ENCODE peak calls at places on chromosomes 1 and 21, in eight cellular contexts. I is esophagus squamous epithelium; F is CD8-positive, alpha-beta memory T cell; E is psoas muscle; Z is small intestine; N is aorta; S is MM.1S; W is GM23338. K is an unnamed sample.
A peak's percentile ranks its signal among the peaks of the same experiment; 100 is the strongest.

GRCh38 chr21:39504230-39504629 is 52.5 kb downstream of the SH3BGR start:
- DNase-seq in I (no peak), F (no peak), E (no peak), Z (no peak), N (no peak), S (no peak), W (no peak), K (peak; percentile 72)

GRCh38 chr1:32071758-32072621 is 749 bp upstream of the TMEM39B start:
- DNase-seq in I (no peak), F (no peak), E (no peak), Z (no peak), N (no peak), S (no peak), W (peak; percentile 32), K (no peak)

GRCh38 chr1:185804206-185804605 is 70.0 kb downstream of the HMCN1 start:
- DNase-seq in I (no peak), F (no peak), E (no peak), Z (no peak), N (no peak), S (no peak), W (no peak), K (no peak)

GRCh38 chr1:206048582-206048981 is 4.4 kb upstream of the RHEX start:
- DNase-seq in I (no peak), F (no peak), E (no peak), Z (peak; percentile 94), N (peak; percentile 60), S (no peak), W (peak; percentile 39), K (peak; percentile 67)

GRCh38 chr1:25702101-25702775 is 85.6 kb downstream of the MAN1C1 start:
- DNase-seq in I (no peak), F (no peak), E (no peak), Z (no peak), N (no peak), S (no peak), W (peak; percentile 86), K (no peak)

GRCh38 chr1:71587961-71588360 is 507.1 kb upstream of the ZRANB2 start:
- DNase-seq in I (no peak), F (no peak), E (no peak), Z (no peak), N (no peak), S (peak; percentile 32), W (peak; percentile 15), K (no peak)

GRCh38 chr1:198165927-198166647 is 9.3 kb downstream of the NEK7 start:
- DNase-seq in I (no peak), F (peak; percentile 65), E (no peak), Z (peak; percentile 76), N (no peak), S (no peak), W (no peak), K (no peak)

GRCh38 chr1:211643324-211644212 is 31.9 kb downstream of the NEK2 start:
- DNase-seq in I (no peak), F (peak; percentile 30), E (no peak), Z (peak; percentile 80), N (peak; percentile 83), S (no peak), W (no peak), K (peak; percentile 85)

GRCh38 chr21:10272216-10272615 is 249.2 kb upstream of the TPTE start:
- DNase-seq in I (no peak), F (no peak), E (peak; percentile 1), Z (peak; percentile 32), N (peak; percentile 11), S (no peak), W (no peak), K (peak; percentile 9)

DNA sequence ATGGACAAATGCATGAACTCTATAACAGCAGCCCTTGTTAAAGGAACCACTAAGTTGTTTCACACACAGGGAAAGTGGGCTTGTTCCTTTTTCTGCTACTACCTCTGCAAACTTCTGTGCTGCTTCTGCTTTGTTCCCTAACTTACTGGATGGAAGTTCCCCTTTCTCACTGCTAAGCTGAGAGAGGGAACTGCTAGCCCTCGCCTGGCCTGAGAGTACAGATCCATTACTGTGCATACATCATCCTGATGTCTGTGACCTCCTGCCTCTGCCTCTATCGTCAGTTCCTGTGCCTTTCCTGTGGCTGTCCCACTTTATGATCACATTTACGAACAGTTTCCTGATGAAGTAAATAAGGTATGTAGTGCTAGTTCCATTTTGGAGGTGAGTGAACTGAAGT is 3.5 kb downstream of the GNAT2 start:
- DNase-seq in I (no peak), F (peak; percentile 32), E (no peak), Z (no peak), N (peak; percentile 73), S (no peak), W (no peak), K (no peak)
- H3K27ac ChIP-seq in I (no peak overlapping the region), F (no peak overlapping the region), E (no peak overlapping the region), Z (no peak overlapping the region), N (no peak overlapping the region), S (no peak overlapping the region), W (no peak overlapping the region), K (peak overlapping the region; percentile 37)

GRCh38 chr1:44757420-44757819 is 17.8 kb downstream of the KIF2C start:
- DNase-seq in I (no peak), F (no peak), E (no peak), Z (no peak), N (no peak), S (peak; percentile 21), W (no peak), K (no peak)
- H3K36me3 ChIP-seq in I (peaks cover 4% of the 10 kb centered on the region), F (no peaks in the 10 kb centered on the region), E (no peaks in the 10 kb centered on the region), Z (no peaks in the 10 kb centered on the region), N (no peaks in the 10 kb centered on the region), S (peaks cover 17% of the 10 kb centered on the region), W (peaks cover 69% of the 10 kb centered on the region), K (no peaks in the 10 kb centered on the region)

DNA sequence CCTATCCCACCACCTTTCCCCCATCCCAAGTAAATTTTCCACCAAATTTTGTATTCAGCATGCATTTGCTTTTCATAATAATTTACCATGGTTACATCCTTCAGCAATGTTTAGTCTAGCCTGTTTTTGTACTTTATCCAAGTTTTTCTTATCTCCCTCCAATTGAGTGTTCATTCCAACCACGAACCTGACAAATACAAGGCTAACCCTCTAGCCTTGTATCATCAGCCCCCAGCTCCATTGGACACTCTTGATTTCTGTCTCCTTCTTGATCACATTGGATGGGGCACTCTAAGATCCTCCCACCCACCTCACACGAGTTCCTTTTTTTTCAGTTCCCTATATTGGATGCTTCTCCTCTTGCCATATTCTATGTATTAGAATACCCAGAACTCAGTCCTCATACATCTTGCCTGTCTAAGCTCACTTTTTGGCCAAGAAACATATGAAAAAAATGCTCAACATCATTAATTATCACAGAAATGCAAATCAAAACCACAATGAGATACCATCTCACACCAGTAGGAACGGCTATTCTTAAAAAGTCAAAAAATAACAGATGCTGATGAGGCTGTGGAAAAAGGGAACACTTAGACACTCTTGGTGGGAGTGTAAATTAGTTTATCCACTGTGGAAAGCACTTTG is 40.5 kb upstream of the SLC35F3 start:
- DNase-seq in I (no peak), F (no peak), E (no peak), Z (no peak), N (no peak), S (no peak), W (no peak), K (no peak)
- H3K27ac ChIP-seq in I (no peak overlapping the region), F (no peak overlapping the region), E (no peak overlapping the region), Z (no peak overlapping the region), N (no peak overlapping the region), S (no peak overlapping the region), W (no peak overlapping the region), K (no peak overlapping the region)

GRCh38 chr21:44402323-44403105 is 49.1 kb downstream of the TRPM2 start:
- DNase-seq in I (no peak), F (no peak), E (peak; percentile 36), Z (no peak), N (no peak), S (no peak), W (no peak), K (no peak)

GRCh38 chr21:44405091-44405947 is 50.0 kb upstream of the LRRC3 start:
- DNase-seq in I (no peak), F (no peak), E (no peak), Z (no peak), N (no peak), S (no peak), W (no peak), K (no peak)

GRCh38 chr21:44400791-44401385 is 47.5 kb downstream of the TRPM2 start:
- DNase-seq in I (no peak), F (no peak), E (no peak), Z (no peak), N (no peak), S (no peak), W (no peak), K (no peak)

GRCh38 chr21:44401386-44402160 is 48.2 kb downstream of the TRPM2 start:
- DNase-seq in I (no peak), F (no peak), E (peak; percentile 31), Z (no peak), N (no peak), S (no peak), W (no peak), K (no peak)

GRCh38 chr21:44403106-44404020 is 49.9 kb downstream of the TRPM2 start:
- DNase-seq in I (no peak), F (no peak), E (peak; percentile 14), Z (no peak), N (no peak), S (no peak), W (no peak), K (no peak)
- H3K36me3 ChIP-seq in I (no peaks in the 10 kb centered on the region), F (no peaks in the 10 kb centered on the region), E (no peaks in the 10 kb centered on the region), Z (no peaks in the 10 kb centered on the region), N (no peaks in the 10 kb centered on the region), S (no peaks in the 10 kb centered on the region), W (no peaks in the 10 kb centered on the region), K (no peaks in the 10 kb centered on the region)

GRCh38 chr1:69511426-69512192 is 56.1 kb upstream of the LRRC7 start:
- DNase-seq in I (no peak), F (no peak), E (no peak), Z (no peak), N (no peak), S (no peak), W (no peak), K (no peak)

GRCh38 chr1:69513621-69514020 is 54.1 kb upstream of the LRRC7 start:
- DNase-seq in I (no peak), F (no peak), E (no peak), Z (no peak), N (no peak), S (no peak), W (no peak), K (no peak)

GRCh38 chr1:69506310-69506709 is 61.4 kb upstream of the LRRC7 start:
- DNase-seq in I (no peak), F (no peak), E (no peak), Z (no peak), N (no peak), S (no peak), W (no peak), K (no peak)

GRCh38 chr1:69506721-69507120 is 61.0 kb upstream of the LRRC7 start:
- DNase-seq in I (no peak), F (no peak), E (no peak), Z (no peak), N (no peak), S (no peak), W (no peak), K (no peak)

GRCh38 chr1:69510026-69510425 is 57.7 kb upstream of the LRRC7 start:
- DNase-seq in I (no peak), F (no peak), E (no peak), Z (no peak), N (no peak), S (no peak), W (no peak), K (no peak)
- H3K27ac ChIP-seq in I (no peak overlapping the region), F (no peak overlapping the region), E (no peak overlapping the region), Z (no peak overlapping the region), N (no peak overlapping the region), S (no peak overlapping the region), W (no peak overlapping the region), K (no peak overlapping the region)